ENCODE peak calls at places on chromosomes 7 and 10, in four cellular contexts. One of them, this sample, is unnamed.

GRCh38 chr10:14039968-14040668 is 290.6 kb downstream of the FRMD4A start:
- DNase-seq in K562: no peak
- DNase-seq in A549: no peak
- DNase-seq in uterus: no peak
- DNase-seq in this sample: no peak

GRCh38 chr10:28432210-28432676 is 100.7 kb upstream of the WAC start:
- DNase-seq in K562: peak; percentile 63
- DNase-seq in A549: peak; percentile 79
- DNase-seq in uterus: peak; percentile 23
- DNase-seq in this sample: peak; percentile 63

GRCh38 chr7:422191-422885 is 97.3 kb downstream of the PDGFA start:
- DNase-seq in K562: no peak
- DNase-seq in A549: no peak
- DNase-seq in uterus: no peak
- DNase-seq in this sample: no peak

GRCh38 chr7:159105845-159106614 is 38.6 kb downstream of the VIPR2 start:
- DNase-seq in K562: no peak
- DNase-seq in A549: no peak
- DNase-seq in uterus: no peak
- DNase-seq in this sample: peak; percentile 20

GRCh38 chr7:48040944-48041664 is 5.8 kb downstream of the C7orf57 start:
- DNase-seq in K562: no peak
- DNase-seq in A549: no peak
- DNase-seq in uterus: no peak
- DNase-seq in this sample: no peak

GRCh38 chr10:112307631-112308502 is 24.7 kb downstream of the TECTB start:
- DNase-seq in K562: peak; percentile 60
- DNase-seq in A549: peak; percentile 53
- DNase-seq in uterus: no peak
- DNase-seq in this sample: peak; percentile 48

GRCh38 chr7:102019461-102019860 is 202.0 kb downstream of the CUX1 start:
- DNase-seq in K562: no peak
- DNase-seq in A549: no peak
- DNase-seq in uterus: no peak
- DNase-seq in this sample: no peak

GRCh38 chr7:24926623-24927539 is 53.1 kb downstream of the OSBPL3 start:
- DNase-seq in K562: no peak
- DNase-seq in A549: no peak
- DNase-seq in uterus: no peak
- DNase-seq in this sample: no peak

GRCh38 chr7:95046494-95047240 is 139.3 kb downstream of the PPP1R9A start:
- DNase-seq in K562: no peak
- DNase-seq in A549: no peak
- DNase-seq in uterus: no peak
- DNase-seq in this sample: no peak

GRCh38 chr7:141157138-141157765 is 83.4 kb downstream of the TMEM178B start:
- DNase-seq in K562: no peak
- DNase-seq in A549: no peak
- DNase-seq in uterus: no peak
- DNase-seq in this sample: no peak

GRCh38 chr10:30036811-30037210 is 22.6 kb downstream of the JCAD start:
- DNase-seq in K562: no peak
- DNase-seq in A549: no peak
- DNase-seq in uterus: no peak
- DNase-seq in this sample: no peak

GRCh38 chr7:1555046-1555812 is 776 bp downstream of the TMEM184A start:
- DNase-seq in K562: peak; percentile 85
- DNase-seq in A549: peak; percentile 98
- DNase-seq in uterus: peak; percentile 55
- DNase-seq in this sample: peak; percentile 100

GRCh38 chr7:34019431-34019830 is 114.1 kb downstream of the BMPER start:
- DNase-seq in K562: no peak
- DNase-seq in A549: no peak
- DNase-seq in uterus: no peak
- DNase-seq in this sample: no peak

GRCh38 chr10:70456164-70456563 is 14.7 kb upstream of the NODAL start:
- DNase-seq in K562: no peak
- DNase-seq in A549: no peak
- DNase-seq in uterus: no peak
- DNase-seq in this sample: no peak

GRCh38 chr10:62374862-62375710 is 917 bp downstream of the ZNF365 start:
- DNase-seq in K562: no peak
- DNase-seq in A549: no peak
- DNase-seq in uterus: no peak
- DNase-seq in this sample: no peak

GRCh38 chr10:63588436-63589180 is 67.4 kb downstream of the REEP3 start:
- DNase-seq in K562: no peak
- DNase-seq in A549: no peak
- DNase-seq in uterus: no peak
- DNase-seq in this sample: no peak

GRCh38 chr10:79475119-79475653 is 29.8 kb upstream of the ZCCHC24 start:
- DNase-seq in K562: no peak
- DNase-seq in A549: no peak
- DNase-seq in uterus: no peak
- DNase-seq in this sample: no peak

GRCh38 chr7:139232377-139232717 is 1.3 kb downstream of the UBN2 start:
- DNase-seq in K562: no peak
- DNase-seq in A549: peak; percentile 57
- DNase-seq in uterus: no peak
- DNase-seq in this sample: no peak

GRCh38 chr10:7409045-7409731 is 1.6 kb downstream of the SFMBT2 start:
- DNase-seq in K562: peak; percentile 48
- DNase-seq in A549: peak; percentile 46
- DNase-seq in uterus: peak; percentile 33
- DNase-seq in this sample: no peak

GRCh38 chr7:106367018-106367420 is 82.2 kb upstream of the NAMPT start:
- DNase-seq in K562: no peak
- DNase-seq in A549: no peak
- DNase-seq in uterus: no peak
- DNase-seq in this sample: no peak

GRCh38 chr10:3102721-3103410 is 35.5 kb downstream of the PFKP start:
- DNase-seq in K562: no peak
- DNase-seq in A549: no peak
- DNase-seq in uterus: no peak
- DNase-seq in this sample: no peak

GRCh38 chr10:96610817-96611216 is 24.0 kb upstream of the TM9SF3 start:
- DNase-seq in K562: no peak
- DNase-seq in A549: no peak
- DNase-seq in uterus: no peak
- DNase-seq in this sample: no peak
- TF ChIP-seq POLR2A in K562: no peak
- TF ChIP-seq POLR2A in A549: no peak
- TF ChIP-seq POLR2A in uterus: no peak
- TF ChIP-seq POLR2A in this sample: no peak

GRCh38 chr10:615583-616152 is 73.8 kb downstream of the DIP2C start:
- DNase-seq in K562: no peak
- DNase-seq in A549: no peak
- DNase-seq in uterus: no peak
- DNase-seq in this sample: peak; percentile 25
- TF ChIP-seq POLR2A in K562: no peak
- TF ChIP-seq POLR2A in A549: no peak
- TF ChIP-seq POLR2A in uterus: no peak
- TF ChIP-seq POLR2A in this sample: no peak

DNA sequence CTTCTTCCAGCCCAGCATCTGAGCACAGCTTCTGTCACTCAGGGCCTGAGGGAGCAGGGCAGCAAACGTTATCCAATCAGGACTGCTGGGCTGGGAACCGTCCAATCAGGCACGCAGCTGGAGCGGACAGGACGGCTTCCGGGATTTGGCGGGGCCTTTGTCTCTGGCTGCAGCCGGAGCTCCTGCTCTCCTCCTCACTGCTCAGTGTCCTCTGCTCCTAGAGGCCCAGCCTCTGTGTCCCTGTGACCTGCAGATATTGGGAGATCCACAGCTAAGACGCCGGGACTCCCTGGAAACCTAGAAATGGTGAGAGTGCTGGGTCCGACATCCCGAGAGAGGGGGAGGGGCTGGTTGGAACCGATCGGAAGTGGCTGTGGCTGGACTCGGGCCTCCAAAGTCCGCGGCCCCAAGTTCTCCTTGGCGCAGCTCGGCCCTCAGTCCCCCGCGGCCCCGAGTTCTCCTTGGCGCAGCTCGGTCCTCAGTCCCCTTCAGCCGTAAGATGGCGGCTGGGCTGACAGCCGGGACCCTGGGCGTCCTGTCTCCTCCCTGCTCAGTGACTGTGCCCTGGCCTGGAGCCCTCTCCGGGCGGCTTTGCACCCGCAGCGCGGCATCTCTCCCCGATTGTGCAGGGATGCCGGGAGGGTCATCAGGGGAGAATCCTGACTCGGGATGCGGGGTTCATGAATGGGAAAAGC is at the start of gene ZNF107:
- DNase-seq in K562: peak; percentile 93
- DNase-seq in A549: peak; percentile 95
- DNase-seq in uterus: peak; percentile 93
- DNase-seq in this sample: peak; percentile 89
- TF ChIP-seq POLR2A in K562: peak; percentile 90
- TF ChIP-seq POLR2A in A549: peak; percentile 53
- TF ChIP-seq POLR2A in uterus: peak; percentile 37
- TF ChIP-seq POLR2A in this sample: peak; percentile 78

GRCh38 chr10:103395754-103396066 is 565 bp downstream of the ATP5MK start:
- DNase-seq in K562: no peak
- DNase-seq in A549: no peak
- DNase-seq in uterus: no peak
- DNase-seq in this sample: peak; percentile 12
- TF ChIP-seq POLR2A in K562: no peak
- TF ChIP-seq POLR2A in A549: no peak
- TF ChIP-seq POLR2A in uterus: no peak
- TF ChIP-seq POLR2A in this sample: no peak

DNA sequence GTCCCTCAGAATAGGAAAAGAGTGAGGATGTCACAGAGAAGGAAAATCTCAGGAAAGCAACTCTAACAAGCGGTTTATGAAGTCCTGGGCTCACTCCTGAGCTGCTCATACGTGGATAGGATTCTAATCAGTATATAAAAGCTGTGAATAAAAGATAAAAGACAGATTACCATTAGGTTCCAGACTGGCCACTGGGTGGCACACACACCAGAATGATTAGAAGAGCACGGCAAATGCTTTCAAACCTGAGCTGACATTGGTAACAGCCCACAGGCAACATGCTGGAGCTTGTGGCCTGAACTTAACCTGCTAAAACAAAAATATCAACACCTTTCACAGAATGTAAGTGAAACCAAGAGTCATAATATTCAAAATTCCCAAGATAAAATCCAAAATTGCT is 370.8 kb downstream of the GRID1 start:
- DNase-seq in K562: no peak
- DNase-seq in A549: peak; percentile 53
- DNase-seq in uterus: no peak
- DNase-seq in this sample: peak; percentile 23
- TF ChIP-seq POLR2A in K562: no peak
- TF ChIP-seq POLR2A in A549: no peak
- TF ChIP-seq POLR2A in uterus: no peak
- TF ChIP-seq POLR2A in this sample: no peak

GRCh38 chr7:8923164-8923806 is 489.9 kb downstream of the NXPH1 start:
- DNase-seq in K562: no peak
- DNase-seq in A549: no peak
- DNase-seq in uterus: no peak
- DNase-seq in this sample: no peak
- TF ChIP-seq POLR2A in K562: no peak
- TF ChIP-seq POLR2A in A549: no peak
- TF ChIP-seq POLR2A in uterus: no peak
- TF ChIP-seq POLR2A in this sample: no peak

GRCh38 chr7:92042056-92042737 is 92.1 kb downstream of the CYP51A1 start:
- DNase-seq in K562: no peak
- DNase-seq in A549: peak; percentile 8
- DNase-seq in uterus: no peak
- DNase-seq in this sample: no peak
- TF ChIP-seq POLR2A in K562: no peak
- TF ChIP-seq POLR2A in A549: no peak
- TF ChIP-seq POLR2A in uterus: no peak
- TF ChIP-seq POLR2A in this sample: no peak